ENCODE peak calls at places on chromosome 12, in five cellular contexts. J is ovary, V is BE2C, P is left ventricle myocardium inferior, S is A549. T is an unnamed sample. For H3K4me1, the result is how much of the 10 kb centered on the place peaks cover.

GRCh38 chr12:130953783-130954543 is at the start of gene ADGRD1:
- DNase-seq in J (peak), S (peak), V (no peak), P (peak), T (no peak)

GRCh38 chr12:4849024-4849594 is 60.6 kb upstream of the KCNA1 start:
- DNase-seq in V (no peak), P (no peak), S (peak), J (no peak), T (peak)

GRCh38 chr12:88391556-88391955 is 188.7 kb downstream of the KITLG start:
- DNase-seq in V (no peak), S (peak), P (no peak), J (no peak), T (peak)

GRCh38 chr12:100795193-100796179 is 910 bp downstream of the ANO4 start:
- DNase-seq in P (no peak), J (no peak), S (no peak), V (no peak), T (peak)

GRCh38 chr12:51281202-51281924 is 11.1 kb upstream of the SMAGP start:
- DNase-seq in J (no peak), P (no peak), S (no peak), V (no peak), T (peak)

GRCh38 chr12:50394469-50395029 is 1.9 kb downstream of the FAM186A start:
- DNase-seq in S (no peak), V (no peak), J (no peak), P (no peak), T (no peak)

GRCh38 chr12:52771088-52771487 is 6.1 kb downstream of the KRT76 start:
- DNase-seq in S (no peak), V (no peak), J (no peak), P (no peak), T (no peak)

GRCh38 chr12:27595231-27595642 is 71.2 kb downstream of the PPFIBP1 start:
- DNase-seq in S (no peak), V (no peak), P (no peak), J (peak), T (peak)

GRCh38 chr12:114687269-114687605 is 3.3 kb upstream of the TBX3 start:
- DNase-seq in J (no peak), S (no peak), V (no peak), P (no peak), T (no peak)

GRCh38 chr12:25056486-25057130 is 107.7 kb upstream of the BCAT1 start:
- DNase-seq in J (no peak), V (no peak), P (no peak), S (no peak), T (no peak)

GRCh38 chr12:25058619-25059018 is 109.7 kb upstream of the BCAT1 start:
- DNase-seq in V (no peak), S (no peak), P (no peak), J (no peak), T (no peak)

GRCh38 chr12:25054783-25055144 is 105.9 kb upstream of the BCAT1 start:
- DNase-seq in P (no peak), J (no peak), V (no peak), S (no peak), T (peak)

GRCh38 chr12:25056011-25056410 is 107.1 kb upstream of the BCAT1 start:
- DNase-seq in P (no peak), V (no peak), S (no peak), J (no peak), T (no peak)

GRCh38 chr12:25058012-25058411 is 109.1 kb upstream of the BCAT1 start:
- DNase-seq in V (no peak), J (no peak), S (no peak), P (no peak), T (no peak)
- H3K4me1 ChIP-seq in V (under half), J (under half), S (under half), P (under half), T (under half)

DNA sequence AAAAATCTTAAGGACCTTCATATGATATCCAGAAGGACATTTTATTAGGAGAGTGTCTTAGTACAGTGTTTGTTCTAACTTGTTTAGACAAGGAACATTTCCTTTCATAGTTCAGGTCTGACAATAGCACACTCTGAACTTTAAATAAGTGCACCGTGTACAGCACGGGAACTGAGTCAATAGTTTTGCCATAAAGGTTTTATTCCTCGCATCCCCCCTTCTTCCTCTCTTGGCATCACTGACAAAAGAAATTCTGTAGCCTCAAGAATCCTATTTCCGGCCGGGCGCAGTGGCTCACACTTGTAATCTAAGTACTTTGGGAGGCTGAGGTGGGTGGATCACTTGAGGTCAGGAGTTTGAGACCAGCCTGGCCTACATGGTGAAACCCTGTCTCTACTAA is 58.3 kb downstream of the TMCC3 start:
- DNase-seq in P (no peak), J (no peak), S (no peak), V (no peak), T (no peak)
- H3K4me1 ChIP-seq in P (under half), J (under half), S (under half), V (under half), T (under half)

DNA sequence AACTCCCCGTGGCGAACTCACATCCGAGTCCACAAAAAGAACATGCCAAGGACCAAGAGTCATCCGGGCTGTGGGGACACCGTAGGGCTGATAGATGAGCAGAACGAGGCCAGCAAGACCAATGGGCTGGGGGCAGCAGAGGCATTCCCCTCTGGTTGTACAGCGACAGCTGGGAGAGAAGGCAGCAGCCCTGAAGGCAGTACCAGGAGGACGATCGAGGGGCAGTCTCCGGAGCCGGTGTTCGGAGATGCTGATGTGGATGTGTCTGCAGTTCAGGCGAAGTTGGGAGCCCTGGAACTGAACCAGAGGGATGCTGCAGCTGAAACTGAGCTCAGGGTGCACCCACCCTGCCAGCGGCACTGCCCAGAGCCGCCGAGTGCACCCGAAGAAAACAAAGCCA is 50.7 kb downstream of the TBC1D30 start:
- DNase-seq in V (no peak), S (no peak), P (no peak), J (no peak), T (no peak)
- H3K4me1 ChIP-seq in V (under half), S (under half), P (under half), J (under half), T (under half)

DNA sequence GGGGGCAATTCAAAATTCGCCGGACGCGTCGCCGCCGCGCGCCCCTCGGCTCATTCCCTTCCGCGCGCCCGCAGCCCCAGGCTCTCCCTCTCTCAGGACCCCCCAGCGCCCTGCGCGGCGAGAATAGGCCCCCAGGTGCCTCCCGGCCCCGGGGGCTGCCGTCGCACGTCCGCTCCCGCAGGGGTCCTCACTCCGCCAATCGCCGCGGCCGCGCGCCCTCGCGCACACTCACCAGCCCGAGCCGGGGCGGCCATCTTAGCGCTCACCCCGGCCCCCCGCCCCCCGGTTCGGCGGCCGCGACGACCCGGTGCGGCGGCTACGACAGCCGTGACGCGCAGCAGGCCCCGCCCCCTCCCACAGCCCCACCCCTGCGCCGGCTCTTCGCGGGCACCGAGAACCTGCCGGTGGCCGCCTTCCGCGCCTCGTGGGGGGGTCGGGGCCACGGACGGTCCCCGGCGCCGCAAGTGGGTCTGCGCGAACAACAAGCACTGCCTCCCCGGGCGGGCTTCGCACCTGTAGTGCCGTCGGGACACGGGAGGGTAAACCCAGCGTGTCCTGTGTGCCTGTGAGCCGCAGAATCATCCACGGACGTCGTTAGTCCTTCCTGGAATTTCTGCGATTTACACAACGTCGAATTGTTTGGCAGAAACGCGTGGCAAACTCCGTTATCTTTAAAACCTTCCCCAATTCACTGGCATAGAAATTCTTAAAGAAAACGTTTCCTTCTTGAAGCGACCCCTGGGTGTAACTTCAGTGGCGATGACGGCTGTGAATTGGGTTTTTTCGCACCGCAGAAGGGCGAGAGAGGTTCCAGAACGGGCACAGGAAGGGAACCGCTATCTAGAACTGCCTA is 2.5 kb downstream of the USP44 start:
- DNase-seq in J (peak), P (peak), V (no peak), S (peak), T (no peak)
- H3K4me1 ChIP-seq in J (under half), P (under half), V (under half), S (under half), T (under half)

GRCh38 chr12:124143726-124144125 is 151.2 kb upstream of the RFLNA start:
- DNase-seq in P (no peak), J (no peak), V (no peak), S (no peak), T (no peak)
- H3K4me1 ChIP-seq in P (under half), J (under half), V (under half), S (under half), T (under half)

DNA sequence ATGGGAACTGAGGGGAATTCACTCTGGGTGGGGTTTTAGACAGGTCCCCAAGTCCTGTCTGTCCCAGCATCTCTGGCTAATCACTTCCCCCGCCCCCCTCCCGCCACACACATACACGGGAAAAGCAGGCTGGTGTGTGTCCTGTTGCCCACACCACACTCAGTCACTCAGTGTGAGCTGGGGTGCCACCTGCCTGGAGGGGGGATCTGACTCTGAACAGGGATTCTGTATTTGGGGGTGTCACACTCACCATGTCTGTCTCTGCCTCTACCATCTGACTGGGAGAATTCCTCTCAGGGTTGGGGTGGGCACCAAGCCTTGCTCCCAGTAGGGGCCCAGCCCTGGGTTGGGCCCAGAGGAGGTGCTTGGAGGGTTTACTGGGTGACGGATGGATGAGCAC is 31.1 kb downstream of the SH2B3 start:
- DNase-seq in S (no peak), V (no peak), J (no peak), P (no peak), T (no peak)
- H3K4me1 ChIP-seq in S (under half), V (under half), J (under half), P (half or more), T (half or more)

DNA sequence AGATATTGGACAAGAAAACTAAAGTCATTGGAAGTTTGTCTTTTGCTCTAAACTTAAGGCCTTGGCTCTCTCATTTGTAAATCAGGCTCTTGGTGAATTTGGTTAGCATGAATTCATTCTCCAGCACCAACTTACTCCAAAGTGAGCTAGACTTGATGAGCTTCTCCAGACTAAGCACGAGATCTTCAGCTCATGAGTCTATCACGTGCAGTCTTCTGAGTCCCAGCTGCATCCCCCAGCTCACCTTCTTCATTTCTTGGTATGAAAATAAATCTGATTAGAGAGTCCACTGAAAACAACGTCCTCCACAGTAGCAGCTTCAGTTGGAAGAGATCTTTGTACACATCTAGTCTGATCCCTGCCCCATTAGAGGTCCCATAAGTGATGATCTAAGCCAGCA is 52.5 kb upstream of the DDX11 start:
- DNase-seq in J (no peak), P (no peak), V (no peak), S (no peak), T (no peak)
- H3K4me1 ChIP-seq in J (under half), P (under half), V (under half), S (under half), T (under half)